ENCODE peak calls at places on chromosomes 2 and 18, in six cellular contexts. One of them, this sample, is unnamed.

GRCh38 chr2:37740330-37740729 is 68.9 kb upstream of the CDC42EP3 start:
- DNase-seq in activated T-cell treated with anti-CD3 and anti-CD28 coated beads for 1 hour: no peak
- DNase-seq in activated naive CD4-positive, alpha-beta T cell treated with anti-CD3 and anti-CD28 coated beads, Interleukin-2, amount 10 ng/mL, durations not matched to agents 7 days and 5 days: no peak
- DNase-seq in T-helper 2 cell: no peak
- DNase-seq in T follicular helper cell: no peak
- DNase-seq in activated CD4-positive, alpha-beta T cell treated with anti-CD3 and anti-CD28 coated beads, Interleukin-2, amount 50 U/mL, for 24 hours: no peak
- DNase-seq in this sample: no peak

GRCh38 chr2:120777170-120777751 is 41.6 kb downstream of the GLI2 start:
- DNase-seq in activated CD4-positive, alpha-beta T cell treated with anti-CD3 and anti-CD28 coated beads, Interleukin-2, amount 50 U/mL, for 24 hours: no peak
- DNase-seq in T follicular helper cell: no peak
- DNase-seq in T-helper 2 cell: no peak
- DNase-seq in activated naive CD4-positive, alpha-beta T cell treated with anti-CD3 and anti-CD28 coated beads, Interleukin-2, amount 10 ng/mL, durations not matched to agents 7 days and 5 days: no peak
- DNase-seq in activated T-cell treated with anti-CD3 and anti-CD28 coated beads for 1 hour: no peak
- DNase-seq in this sample: no peak

GRCh38 chr2:54531558-54531957 is 75.4 kb downstream of the SPTBN1 start:
- DNase-seq in activated CD4-positive, alpha-beta T cell treated with anti-CD3 and anti-CD28 coated beads, Interleukin-2, amount 50 U/mL, for 24 hours: no peak
- DNase-seq in T-helper 2 cell: no peak
- DNase-seq in activated naive CD4-positive, alpha-beta T cell treated with anti-CD3 and anti-CD28 coated beads, Interleukin-2, amount 10 ng/mL, durations not matched to agents 7 days and 5 days: no peak
- DNase-seq in activated T-cell treated with anti-CD3 and anti-CD28 coated beads for 1 hour: no peak
- DNase-seq in T follicular helper cell: no peak
- DNase-seq in this sample: no peak

GRCh38 chr2:182456784-182457183 is 29.9 kb upstream of the PDE1A start:
- DNase-seq in T-helper 2 cell: no peak
- DNase-seq in activated naive CD4-positive, alpha-beta T cell treated with anti-CD3 and anti-CD28 coated beads, Interleukin-2, amount 10 ng/mL, durations not matched to agents 7 days and 5 days: no peak
- DNase-seq in activated CD4-positive, alpha-beta T cell treated with anti-CD3 and anti-CD28 coated beads, Interleukin-2, amount 50 U/mL, for 24 hours: no peak
- DNase-seq in activated T-cell treated with anti-CD3 and anti-CD28 coated beads for 1 hour: no peak
- DNase-seq in T follicular helper cell: no peak
- DNase-seq in this sample: no peak

GRCh38 chr2:242031481-242032019 is 162.0 kb downstream of the RTP5 start:
- DNase-seq in activated T-cell treated with anti-CD3 and anti-CD28 coated beads for 1 hour: peak; percentile 48
- DNase-seq in T follicular helper cell: peak; percentile 30
- DNase-seq in activated CD4-positive, alpha-beta T cell treated with anti-CD3 and anti-CD28 coated beads, Interleukin-2, amount 50 U/mL, for 24 hours: no peak
- DNase-seq in T-helper 2 cell: peak; percentile 78
- DNase-seq in activated naive CD4-positive, alpha-beta T cell treated with anti-CD3 and anti-CD28 coated beads, Interleukin-2, amount 10 ng/mL, durations not matched to agents 7 days and 5 days: peak; percentile 72
- DNase-seq in this sample: peak; percentile 11

GRCh38 chr18:11324956-11325873 is 175.8 kb upstream of the PIEZO2 start:
- DNase-seq in T follicular helper cell: no peak
- DNase-seq in activated naive CD4-positive, alpha-beta T cell treated with anti-CD3 and anti-CD28 coated beads, Interleukin-2, amount 10 ng/mL, durations not matched to agents 7 days and 5 days: no peak
- DNase-seq in T-helper 2 cell: no peak
- DNase-seq in activated T-cell treated with anti-CD3 and anti-CD28 coated beads for 1 hour: no peak
- DNase-seq in activated CD4-positive, alpha-beta T cell treated with anti-CD3 and anti-CD28 coated beads, Interleukin-2, amount 50 U/mL, for 24 hours: no peak
- DNase-seq in this sample: no peak

GRCh38 chr18:76491436-76491800 is 3.6 kb downstream of the ZNF516 start:
- DNase-seq in activated CD4-positive, alpha-beta T cell treated with anti-CD3 and anti-CD28 coated beads, Interleukin-2, amount 50 U/mL, for 24 hours: peak; percentile 39
- DNase-seq in activated T-cell treated with anti-CD3 and anti-CD28 coated beads for 1 hour: peak; percentile 70
- DNase-seq in T follicular helper cell: peak; percentile 45
- DNase-seq in T-helper 2 cell: no peak
- DNase-seq in activated naive CD4-positive, alpha-beta T cell treated with anti-CD3 and anti-CD28 coated beads, Interleukin-2, amount 10 ng/mL, durations not matched to agents 7 days and 5 days: peak; percentile 80
- DNase-seq in this sample: peak; percentile 72

GRCh38 chr2:20622731-20623130 is 28.2 kb downstream of the HS1BP3 start:
- DNase-seq in activated naive CD4-positive, alpha-beta T cell treated with anti-CD3 and anti-CD28 coated beads, Interleukin-2, amount 10 ng/mL, durations not matched to agents 7 days and 5 days: peak; percentile 14
- DNase-seq in activated CD4-positive, alpha-beta T cell treated with anti-CD3 and anti-CD28 coated beads, Interleukin-2, amount 50 U/mL, for 24 hours: no peak
- DNase-seq in T follicular helper cell: no peak
- DNase-seq in T-helper 2 cell: no peak
- DNase-seq in activated T-cell treated with anti-CD3 and anti-CD28 coated beads for 1 hour: no peak
- DNase-seq in this sample: no peak

GRCh38 chr18:76262956-76263955 is 231.8 kb downstream of the ZNF516 start:
- DNase-seq in activated naive CD4-positive, alpha-beta T cell treated with anti-CD3 and anti-CD28 coated beads, Interleukin-2, amount 10 ng/mL, durations not matched to agents 7 days and 5 days: no peak
- DNase-seq in T follicular helper cell: no peak
- DNase-seq in activated CD4-positive, alpha-beta T cell treated with anti-CD3 and anti-CD28 coated beads, Interleukin-2, amount 50 U/mL, for 24 hours: no peak
- DNase-seq in T-helper 2 cell: no peak
- DNase-seq in activated T-cell treated with anti-CD3 and anti-CD28 coated beads for 1 hour: no peak
- DNase-seq in this sample: no peak

GRCh38 chr2:173048901-173049661 is 26.6 kb upstream of the MAP3K20 start:
- DNase-seq in activated CD4-positive, alpha-beta T cell treated with anti-CD3 and anti-CD28 coated beads, Interleukin-2, amount 50 U/mL, for 24 hours: no peak
- DNase-seq in T follicular helper cell: no peak
- DNase-seq in T-helper 2 cell: no peak
- DNase-seq in activated naive CD4-positive, alpha-beta T cell treated with anti-CD3 and anti-CD28 coated beads, Interleukin-2, amount 10 ng/mL, durations not matched to agents 7 days and 5 days: no peak
- DNase-seq in activated T-cell treated with anti-CD3 and anti-CD28 coated beads for 1 hour: no peak
- DNase-seq in this sample: no peak

GRCh38 chr2:42369551-42370229 is 8.7 kb upstream of the COX7A2L start:
- DNase-seq in activated CD4-positive, alpha-beta T cell treated with anti-CD3 and anti-CD28 coated beads, Interleukin-2, amount 50 U/mL, for 24 hours: no peak
- DNase-seq in activated naive CD4-positive, alpha-beta T cell treated with anti-CD3 and anti-CD28 coated beads, Interleukin-2, amount 10 ng/mL, durations not matched to agents 7 days and 5 days: no peak
- DNase-seq in activated T-cell treated with anti-CD3 and anti-CD28 coated beads for 1 hour: no peak
- DNase-seq in T-helper 2 cell: no peak
- DNase-seq in T follicular helper cell: no peak
- DNase-seq in this sample: no peak

GRCh38 chr2:232235206-232235605 is 143.3 kb upstream of the ALPP start:
- DNase-seq in T-helper 2 cell: no peak
- DNase-seq in activated CD4-positive, alpha-beta T cell treated with anti-CD3 and anti-CD28 coated beads, Interleukin-2, amount 50 U/mL, for 24 hours: no peak
- DNase-seq in activated T-cell treated with anti-CD3 and anti-CD28 coated beads for 1 hour: no peak
- DNase-seq in T follicular helper cell: no peak
- DNase-seq in activated naive CD4-positive, alpha-beta T cell treated with anti-CD3 and anti-CD28 coated beads, Interleukin-2, amount 10 ng/mL, durations not matched to agents 7 days and 5 days: no peak
- DNase-seq in this sample: no peak

GRCh38 chr2:109609352-109610024 is 4.3 kb downstream of the SEPTIN10 start:
- DNase-seq in activated CD4-positive, alpha-beta T cell treated with anti-CD3 and anti-CD28 coated beads, Interleukin-2, amount 50 U/mL, for 24 hours: no peak
- DNase-seq in activated T-cell treated with anti-CD3 and anti-CD28 coated beads for 1 hour: no peak
- DNase-seq in T-helper 2 cell: no peak
- DNase-seq in T follicular helper cell: no peak
- DNase-seq in activated naive CD4-positive, alpha-beta T cell treated with anti-CD3 and anti-CD28 coated beads, Interleukin-2, amount 10 ng/mL, durations not matched to agents 7 days and 5 days: no peak
- DNase-seq in this sample: no peak

GRCh38 chr2:159925975-159926374 is 128.0 kb upstream of the CD302 start:
- DNase-seq in activated T-cell treated with anti-CD3 and anti-CD28 coated beads for 1 hour: no peak
- DNase-seq in activated naive CD4-positive, alpha-beta T cell treated with anti-CD3 and anti-CD28 coated beads, Interleukin-2, amount 10 ng/mL, durations not matched to agents 7 days and 5 days: no peak
- DNase-seq in activated CD4-positive, alpha-beta T cell treated with anti-CD3 and anti-CD28 coated beads, Interleukin-2, amount 50 U/mL, for 24 hours: no peak
- DNase-seq in T follicular helper cell: no peak
- DNase-seq in T-helper 2 cell: no peak
- DNase-seq in this sample: no peak

GRCh38 chr2:3094999-3095958 is 282.3 kb downstream of the EIPR1 start:
- DNase-seq in activated CD4-positive, alpha-beta T cell treated with anti-CD3 and anti-CD28 coated beads, Interleukin-2, amount 50 U/mL, for 24 hours: no peak
- DNase-seq in T-helper 2 cell: no peak
- DNase-seq in activated T-cell treated with anti-CD3 and anti-CD28 coated beads for 1 hour: no peak
- DNase-seq in activated naive CD4-positive, alpha-beta T cell treated with anti-CD3 and anti-CD28 coated beads, Interleukin-2, amount 10 ng/mL, durations not matched to agents 7 days and 5 days: no peak
- DNase-seq in T follicular helper cell: no peak
- DNase-seq in this sample: no peak

GRCh38 chr2:85953476-85953875 is 64.7 kb upstream of the ST3GAL5 start:
- DNase-seq in activated naive CD4-positive, alpha-beta T cell treated with anti-CD3 and anti-CD28 coated beads, Interleukin-2, amount 10 ng/mL, durations not matched to agents 7 days and 5 days: no peak
- DNase-seq in activated CD4-positive, alpha-beta T cell treated with anti-CD3 and anti-CD28 coated beads, Interleukin-2, amount 50 U/mL, for 24 hours: no peak
- DNase-seq in activated T-cell treated with anti-CD3 and anti-CD28 coated beads for 1 hour: no peak
- DNase-seq in T-helper 2 cell: no peak
- DNase-seq in T follicular helper cell: no peak
- DNase-seq in this sample: no peak

GRCh38 chr2:191869781-191870180 is 22.9 kb upstream of the CAVIN2 start:
- DNase-seq in T-helper 2 cell: no peak
- DNase-seq in activated T-cell treated with anti-CD3 and anti-CD28 coated beads for 1 hour: no peak
- DNase-seq in T follicular helper cell: no peak
- DNase-seq in activated naive CD4-positive, alpha-beta T cell treated with anti-CD3 and anti-CD28 coated beads, Interleukin-2, amount 10 ng/mL, durations not matched to agents 7 days and 5 days: no peak
- DNase-seq in activated CD4-positive, alpha-beta T cell treated with anti-CD3 and anti-CD28 coated beads, Interleukin-2, amount 50 U/mL, for 24 hours: no peak
- DNase-seq in this sample: no peak

GRCh38 chr2:179140546-179140945 is 90.6 kb upstream of the CCDC141 start:
- DNase-seq in T follicular helper cell: no peak
- DNase-seq in activated T-cell treated with anti-CD3 and anti-CD28 coated beads for 1 hour: no peak
- DNase-seq in activated CD4-positive, alpha-beta T cell treated with anti-CD3 and anti-CD28 coated beads, Interleukin-2, amount 50 U/mL, for 24 hours: no peak
- DNase-seq in T-helper 2 cell: no peak
- DNase-seq in activated naive CD4-positive, alpha-beta T cell treated with anti-CD3 and anti-CD28 coated beads, Interleukin-2, amount 10 ng/mL, durations not matched to agents 7 days and 5 days: no peak
- DNase-seq in this sample: no peak

GRCh38 chr2:79971807-79972206 is 332.7 kb downstream of the LRRTM1 start:
- DNase-seq in T follicular helper cell: no peak
- DNase-seq in activated naive CD4-positive, alpha-beta T cell treated with anti-CD3 and anti-CD28 coated beads, Interleukin-2, amount 10 ng/mL, durations not matched to agents 7 days and 5 days: no peak
- DNase-seq in activated CD4-positive, alpha-beta T cell treated with anti-CD3 and anti-CD28 coated beads, Interleukin-2, amount 50 U/mL, for 24 hours: no peak
- DNase-seq in T-helper 2 cell: no peak
- DNase-seq in activated T-cell treated with anti-CD3 and anti-CD28 coated beads for 1 hour: no peak
- DNase-seq in this sample: no peak

GRCh38 chr2:129396980-129397599 is 582.4 kb upstream of the RAB6C start:
- DNase-seq in activated T-cell treated with anti-CD3 and anti-CD28 coated beads for 1 hour: no peak
- DNase-seq in activated naive CD4-positive, alpha-beta T cell treated with anti-CD3 and anti-CD28 coated beads, Interleukin-2, amount 10 ng/mL, durations not matched to agents 7 days and 5 days: no peak
- DNase-seq in T follicular helper cell: no peak
- DNase-seq in T-helper 2 cell: no peak
- DNase-seq in activated CD4-positive, alpha-beta T cell treated with anti-CD3 and anti-CD28 coated beads, Interleukin-2, amount 50 U/mL, for 24 hours: no peak
- DNase-seq in this sample: no peak

GRCh38 chr2:46171996-46172546 is 125.1 kb upstream of the EPAS1 start:
- DNase-seq in activated naive CD4-positive, alpha-beta T cell treated with anti-CD3 and anti-CD28 coated beads, Interleukin-2, amount 10 ng/mL, durations not matched to agents 7 days and 5 days: no peak
- DNase-seq in T-helper 2 cell: no peak
- DNase-seq in T follicular helper cell: no peak
- DNase-seq in activated CD4-positive, alpha-beta T cell treated with anti-CD3 and anti-CD28 coated beads, Interleukin-2, amount 50 U/mL, for 24 hours: no peak
- DNase-seq in activated T-cell treated with anti-CD3 and anti-CD28 coated beads for 1 hour: no peak
- DNase-seq in this sample: no peak

GRCh38 chr2:60046529-60046928 is 506.9 kb downstream of the BCL11A start:
- DNase-seq in T follicular helper cell: no peak
- DNase-seq in activated naive CD4-positive, alpha-beta T cell treated with anti-CD3 and anti-CD28 coated beads, Interleukin-2, amount 10 ng/mL, durations not matched to agents 7 days and 5 days: no peak
- DNase-seq in activated T-cell treated with anti-CD3 and anti-CD28 coated beads for 1 hour: no peak
- DNase-seq in activated CD4-positive, alpha-beta T cell treated with anti-CD3 and anti-CD28 coated beads, Interleukin-2, amount 50 U/mL, for 24 hours: no peak
- DNase-seq in T-helper 2 cell: no peak
- DNase-seq in this sample: no peak

GRCh38 chr2:127048969-127049897 is 57.7 kb downstream of the BIN1 start:
- DNase-seq in activated T-cell treated with anti-CD3 and anti-CD28 coated beads for 1 hour: no peak
- DNase-seq in T follicular helper cell: no peak
- DNase-seq in T-helper 2 cell: no peak
- DNase-seq in activated naive CD4-positive, alpha-beta T cell treated with anti-CD3 and anti-CD28 coated beads, Interleukin-2, amount 10 ng/mL, durations not matched to agents 7 days and 5 days: peak; percentile 20
- DNase-seq in activated CD4-positive, alpha-beta T cell treated with anti-CD3 and anti-CD28 coated beads, Interleukin-2, amount 50 U/mL, for 24 hours: no peak
- DNase-seq in this sample: no peak

GRCh38 chr2:20491739-20492531 is 45.1 kb downstream of the RHOB start:
- DNase-seq in activated CD4-positive, alpha-beta T cell treated with anti-CD3 and anti-CD28 coated beads, Interleukin-2, amount 50 U/mL, for 24 hours: no peak
- DNase-seq in T follicular helper cell: no peak
- DNase-seq in T-helper 2 cell: no peak
- DNase-seq in activated T-cell treated with anti-CD3 and anti-CD28 coated beads for 1 hour: no peak
- DNase-seq in activated naive CD4-positive, alpha-beta T cell treated with anti-CD3 and anti-CD28 coated beads, Interleukin-2, amount 10 ng/mL, durations not matched to agents 7 days and 5 days: no peak
- DNase-seq in this sample: no peak

GRCh38 chr18:13800505-13801259 is 23.3 kb upstream of the MC5R start:
- DNase-seq in T follicular helper cell: peak; percentile 10
- DNase-seq in activated CD4-positive, alpha-beta T cell treated with anti-CD3 and anti-CD28 coated beads, Interleukin-2, amount 50 U/mL, for 24 hours: no peak
- DNase-seq in activated T-cell treated with anti-CD3 and anti-CD28 coated beads for 1 hour: peak; percentile 28
- DNase-seq in activated naive CD4-positive, alpha-beta T cell treated with anti-CD3 and anti-CD28 coated beads, Interleukin-2, amount 10 ng/mL, durations not matched to agents 7 days and 5 days: peak; percentile 61
- DNase-seq in T-helper 2 cell: no peak
- DNase-seq in this sample: no peak

GRCh38 chr2:1749750-1750149 is 5.4 kb upstream of the PXDN start:
- DNase-seq in activated CD4-positive, alpha-beta T cell treated with anti-CD3 and anti-CD28 coated beads, Interleukin-2, amount 50 U/mL, for 24 hours: no peak
- DNase-seq in T-helper 2 cell: no peak
- DNase-seq in activated T-cell treated with anti-CD3 and anti-CD28 coated beads for 1 hour: no peak
- DNase-seq in activated naive CD4-positive, alpha-beta T cell treated with anti-CD3 and anti-CD28 coated beads, Interleukin-2, amount 10 ng/mL, durations not matched to agents 7 days and 5 days: no peak
- DNase-seq in T follicular helper cell: no peak
- DNase-seq in this sample: no peak

GRCh38 chr2:120711694-120712093 is 24.0 kb upstream of the GLI2 start:
- DNase-seq in activated T-cell treated with anti-CD3 and anti-CD28 coated beads for 1 hour: no peak
- DNase-seq in activated naive CD4-positive, alpha-beta T cell treated with anti-CD3 and anti-CD28 coated beads, Interleukin-2, amount 10 ng/mL, durations not matched to agents 7 days and 5 days: no peak
- DNase-seq in T-helper 2 cell: no peak
- DNase-seq in activated CD4-positive, alpha-beta T cell treated with anti-CD3 and anti-CD28 coated beads, Interleukin-2, amount 50 U/mL, for 24 hours: no peak
- DNase-seq in T follicular helper cell: no peak
- DNase-seq in this sample: no peak

GRCh38 chr2:160613466-160614153 is 120.0 kb upstream of the RBMS1 start:
- DNase-seq in activated naive CD4-positive, alpha-beta T cell treated with anti-CD3 and anti-CD28 coated beads, Interleukin-2, amount 10 ng/mL, durations not matched to agents 7 days and 5 days: no peak
- DNase-seq in activated T-cell treated with anti-CD3 and anti-CD28 coated beads for 1 hour: no peak
- DNase-seq in activated CD4-positive, alpha-beta T cell treated with anti-CD3 and anti-CD28 coated beads, Interleukin-2, amount 50 U/mL, for 24 hours: no peak
- DNase-seq in T follicular helper cell: no peak
- DNase-seq in T-helper 2 cell: no peak
- DNase-seq in this sample: no peak

GRCh38 chr2:59177748-59178147 is 936.6 kb upstream of the FANCL start:
- DNase-seq in activated T-cell treated with anti-CD3 and anti-CD28 coated beads for 1 hour: no peak
- DNase-seq in T-helper 2 cell: no peak
- DNase-seq in activated CD4-positive, alpha-beta T cell treated with anti-CD3 and anti-CD28 coated beads, Interleukin-2, amount 50 U/mL, for 24 hours: no peak
- DNase-seq in T follicular helper cell: no peak
- DNase-seq in activated naive CD4-positive, alpha-beta T cell treated with anti-CD3 and anti-CD28 coated beads, Interleukin-2, amount 10 ng/mL, durations not matched to agents 7 days and 5 days: no peak
- DNase-seq in this sample: no peak

GRCh38 chr2:241182126-241182525 is 6.4 kb upstream of the ANO7 start:
- DNase-seq in T follicular helper cell: no peak
- DNase-seq in T-helper 2 cell: no peak
- DNase-seq in activated CD4-positive, alpha-beta T cell treated with anti-CD3 and anti-CD28 coated beads, Interleukin-2, amount 50 U/mL, for 24 hours: no peak
- DNase-seq in activated T-cell treated with anti-CD3 and anti-CD28 coated beads for 1 hour: no peak
- DNase-seq in activated naive CD4-positive, alpha-beta T cell treated with anti-CD3 and anti-CD28 coated beads, Interleukin-2, amount 10 ng/mL, durations not matched to agents 7 days and 5 days: no peak
- DNase-seq in this sample: no peak

GRCh38 chr18:58117685-58118403 is 73.8 kb downstream of the NEDD4L start:
- DNase-seq in activated T-cell treated with anti-CD3 and anti-CD28 coated beads for 1 hour: no peak
- DNase-seq in T-helper 2 cell: no peak
- DNase-seq in activated naive CD4-positive, alpha-beta T cell treated with anti-CD3 and anti-CD28 coated beads, Interleukin-2, amount 10 ng/mL, durations not matched to agents 7 days and 5 days: no peak
- DNase-seq in T follicular helper cell: no peak
- DNase-seq in activated CD4-positive, alpha-beta T cell treated with anti-CD3 and anti-CD28 coated beads, Interleukin-2, amount 50 U/mL, for 24 hours: no peak
- DNase-seq in this sample: no peak

GRCh38 chr2:204027105-204027504 is 90.5 kb downstream of the ICOS start:
- DNase-seq in T follicular helper cell: peak; percentile 39
- DNase-seq in activated naive CD4-positive, alpha-beta T cell treated with anti-CD3 and anti-CD28 coated beads, Interleukin-2, amount 10 ng/mL, durations not matched to agents 7 days and 5 days: peak; percentile 52
- DNase-seq in activated T-cell treated with anti-CD3 and anti-CD28 coated beads for 1 hour: no peak
- DNase-seq in activated CD4-positive, alpha-beta T cell treated with anti-CD3 and anti-CD28 coated beads, Interleukin-2, amount 50 U/mL, for 24 hours: no peak
- DNase-seq in T-helper 2 cell: no peak
- DNase-seq in this sample: no peak

GRCh38 chr18:52685316-52685715 is 345.3 kb downstream of the DCC start:
- DNase-seq in activated naive CD4-positive, alpha-beta T cell treated with anti-CD3 and anti-CD28 coated beads, Interleukin-2, amount 10 ng/mL, durations not matched to agents 7 days and 5 days: no peak
- DNase-seq in T follicular helper cell: no peak
- DNase-seq in activated CD4-positive, alpha-beta T cell treated with anti-CD3 and anti-CD28 coated beads, Interleukin-2, amount 50 U/mL, for 24 hours: no peak
- DNase-seq in T-helper 2 cell: no peak
- DNase-seq in activated T-cell treated with anti-CD3 and anti-CD28 coated beads for 1 hour: no peak
- DNase-seq in this sample: no peak

GRCh38 chr2:102126660-102127059 is 15.9 kb upstream of the IL1R1 start:
- DNase-seq in T follicular helper cell: no peak
- DNase-seq in activated CD4-positive, alpha-beta T cell treated with anti-CD3 and anti-CD28 coated beads, Interleukin-2, amount 50 U/mL, for 24 hours: no peak
- DNase-seq in T-helper 2 cell: no peak
- DNase-seq in activated T-cell treated with anti-CD3 and anti-CD28 coated beads for 1 hour: no peak
- DNase-seq in activated naive CD4-positive, alpha-beta T cell treated with anti-CD3 and anti-CD28 coated beads, Interleukin-2, amount 10 ng/mL, durations not matched to agents 7 days and 5 days: no peak
- DNase-seq in this sample: no peak

This sample was measured in effector CD8-positive, alpha-beta T cell.